ENCODE peak calls at places on chromosomes 12 and 14, in nine cellular contexts. M is astrocyte of the spinal cord, L is upper lobe of left lung, P is AG04449, F is mammary epithelial cell, H is psoas muscle, S is heart right ventricle, Z is Panc1, V is astrocyte of the cerebellum. R is an unnamed sample.

GRCh38 chr14:86781111-86781510 is 1211.9 kb downstream of the GALC start:
- DNase-seq in S (no peak), H (no peak), Z (no peak), L (no peak), F (no peak), V (no peak), P (no peak), M (no peak), R (no peak)

GRCh38 chr14:91417134-91417982 is at the start of gene CCDC88C:
- DNase-seq in P (no peak), H (peak; percentile 65), Z (no peak), M (peak; percentile 23), S (peak; percentile 46), F (no peak), V (no peak), L (peak; percentile 95), R (no peak)

GRCh38 chr14:50666772-50667490 is 1.2 kb downstream of the SAV1 start:
- DNase-seq in S (peak; percentile 34), H (no peak), M (peak; percentile 67), L (no peak), P (peak; percentile 26), V (peak; percentile 42), Z (no peak), F (peak; percentile 70), R (no peak)

GRCh38 chr12:46445093-46445492 is 72.5 kb upstream of the SLC38A2 start:
- DNase-seq in M (no peak), P (no peak), H (no peak), L (no peak), F (no peak), S (no peak), Z (no peak), V (no peak), R (no peak)

GRCh38 chr12:32397703-32398102 is 1.7 kb upstream of the FGD4 start:
- DNase-seq in H (no peak), S (no peak), Z (no peak), M (no peak), P (no peak), L (no peak), V (no peak), F (no peak), R (no peak)

GRCh38 chr14:77139540-77140342 is 1.9 kb downstream of the ZDHHC22 start:
- DNase-seq in H (peak; percentile 61), L (peak; percentile 85), Z (no peak), V (no peak), F (no peak), S (no peak), M (no peak), P (no peak), R (no peak)

GRCh38 chr14:68172664-68173063 is 353.1 kb downstream of the RAD51B start:
- DNase-seq in S (no peak), M (no peak), Z (no peak), V (no peak), P (no peak), H (no peak), F (no peak), L (no peak), R (peak; percentile 93)

GRCh38 chr12:45208604-45209487 is 7.0 kb upstream of the ANO6 start:
- DNase-seq in S (no peak), L (no peak), F (peak; percentile 25), M (peak; percentile 64), P (no peak), V (no peak), Z (no peak), H (no peak), R (no peak)

GRCh38 chr14:99231850-99232401 is 40.1 kb downstream of the BCL11B start:
- DNase-seq in H (no peak), L (peak; percentile 81), F (no peak), Z (no peak), P (no peak), S (no peak), V (no peak), M (no peak), R (no peak)

GRCh38 chr14:54396183-54396492 is 669 bp upstream of the CDKN3 start:
- DNase-seq in Z (no peak), H (no peak), S (no peak), M (no peak), F (no peak), L (no peak), V (no peak), P (no peak), R (no peak)

DNA sequence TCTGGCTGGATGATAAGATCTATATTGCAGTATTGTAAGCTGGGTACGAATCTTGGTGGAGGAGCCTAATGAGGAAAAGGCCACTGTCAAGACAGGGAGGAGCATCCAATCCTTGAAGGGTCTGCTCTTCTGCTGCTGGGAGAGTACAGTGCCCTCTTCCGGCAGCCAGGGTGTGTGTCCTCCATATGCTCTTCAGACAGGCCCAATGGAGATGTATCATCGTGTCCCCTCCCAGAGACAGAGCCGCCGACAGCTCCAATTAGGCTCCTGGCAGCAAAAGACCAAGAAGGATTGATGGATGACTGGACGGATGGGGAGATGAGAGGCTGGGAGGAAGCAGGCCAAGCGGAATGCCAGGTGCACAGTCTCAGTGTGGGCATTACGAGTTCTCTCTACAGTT is 51.6 kb upstream of the PIWIL1 start:
- DNase-seq in V (no peak), H (no peak), P (no peak), M (no peak), S (no peak), F (no peak), L (no peak), Z (no peak), R (no peak)
- TF ChIP-seq CTCF in V (no peak), H (no peak), P (no peak), M (no peak), S (no peak), F (no peak), L (no peak), Z (peak; percentile 42), R (peak; percentile 38)

GRCh38 chr14:93184391-93185332 is at the start of the genes LYSET and MOAP1:
- DNase-seq in Z (no peak), P (no peak), M (peak; percentile 86), H (peak; percentile 94), L (peak; percentile 98), F (peak; percentile 86), V (no peak), S (peak; percentile 89), R (peak; percentile 54)
- TF ChIP-seq CTCF in Z (no peak), P (peak; percentile 6), M (peak; percentile 8), H (no peak), L (peak; percentile 31), F (peak; percentile 13), V (peak; percentile 8), S (peak; percentile 30), R (peak; percentile 26)

GRCh38 chr12:21941522-21942376 is 523 bp upstream of the ABCC9 start:
- DNase-seq in S (peak; percentile 70), Z (no peak), H (peak; percentile 87), V (no peak), L (peak; percentile 86), F (no peak), P (no peak), M (peak; percentile 39), R (no peak)

GRCh38 chr12:21946983-21947382 is 5.8 kb upstream of the ABCC9 start:
- DNase-seq in S (no peak), V (no peak), H (no peak), Z (no peak), F (no peak), P (no peak), M (peak; percentile 13), L (no peak), R (no peak)

GRCh38 chr12:21942377-21942703 is 1.1 kb upstream of the ABCC9 start:
- DNase-seq in S (no peak), V (no peak), Z (no peak), M (no peak), F (no peak), L (no peak), H (no peak), P (no peak), R (no peak)

GRCh38 chr12:21940972-21941521 is at the start of gene ABCC9:
- DNase-seq in S (peak; percentile 64), H (peak; percentile 81), M (no peak), F (no peak), Z (no peak), L (peak; percentile 89), V (no peak), P (no peak), R (no peak)

GRCh38 chr12:21945002-21945401 is 3.8 kb upstream of the ABCC9 start:
- DNase-seq in L (no peak), P (no peak), S (no peak), Z (no peak), F (no peak), H (no peak), V (no peak), M (no peak), R (no peak)
- TF ChIP-seq CTCF in L (no peak), P (no peak), S (no peak), Z (no peak), F (no peak), H (no peak), V (no peak), M (no peak), R (no peak)

GRCh38 chr12:120625557-120626419 is 14.6 kb upstream of the CABP1 start:
- DNase-seq in L (peak; percentile 71), V (no peak), S (no peak), M (no peak), Z (no peak), H (no peak), F (no peak), P (no peak), R (no peak)
- TF ChIP-seq CTCF in L (no peak), V (no peak), S (no peak), M (no peak), Z (no peak), H (no peak), F (peak; percentile 31), P (no peak), R (no peak)